ENCODE peak calls at places on chromosomes 16 and 17, in eight cellular contexts. M, N, Z, O, Y, P, Q and G are unnamed samples.

GRCh38 chr17:61495161-61495857 is 43.1 kb downstream of the TBX4 start:
- DNase-seq in M (no peak), N (no peak), Z (peak), O (peak), Y (peak), P (no peak), Q (no peak), G (no peak)

GRCh38 chr17:21243516-21244303 is 9.5 kb downstream of the NATD1 start:
- DNase-seq in M (no peak), N (no peak), Z (no peak), O (peak), Y (no peak), P (no peak), Q (no peak), G (no peak)

GRCh38 chr17:10107320-10108165 is 90.9 kb downstream of the GAS7 start:
- DNase-seq in M (no peak), N (no peak), Z (no peak), O (no peak), Y (no peak), P (peak), Q (peak), G (no peak)

GRCh38 chr17:50596191-50597037 is 35.9 kb downstream of the CACNA1G start:
- DNase-seq in M (no peak), N (no peak), Z (no peak), O (peak), Y (peak), P (no peak), Q (no peak), G (no peak)

GRCh38 chr17:39688945-39689344 is 1.1 kb upstream of the PGAP3 start:
- DNase-seq in M (no peak), N (no peak), Z (no peak), O (peak), Y (no peak), P (no peak), Q (peak), G (no peak)

GRCh38 chr17:33390479-33391027 is 97.5 kb upstream of the ASIC2 start:
- DNase-seq in M (no peak), N (peak), Z (no peak), O (no peak), Y (peak), P (no peak), Q (no peak), G (no peak)

GRCh38 chr17:48835971-48836370 is 5.1 kb downstream of the CALCOCO2 start:
- DNase-seq in M (peak), N (no peak), Z (peak), O (no peak), Y (no peak), P (no peak), Q (no peak), G (peak)

GRCh38 chr16:87939562-87940423 is 3.5 kb upstream of the CA5A start:
- DNase-seq in M (no peak), N (no peak), Z (no peak), O (no peak), Y (no peak), P (no peak), Q (no peak), G (no peak)

GRCh38 chr17:8204761-8205555 is 5.4 kb downstream of the AURKB start:
- DNase-seq in M (no peak), N (no peak), Z (no peak), O (no peak), Y (no peak), P (no peak), Q (peak), G (no peak)

GRCh38 chr17:81994593-81995462 is 17.4 kb downstream of the ASPSCR1 start:
- DNase-seq in M (peak), N (no peak), Z (no peak), O (no peak), Y (peak), P (no peak), Q (peak), G (no peak)

GRCh38 chr16:78792952-78793351 is 693.5 kb downstream of the WWOX start:
- DNase-seq in M (no peak), N (no peak), Z (no peak), O (no peak), Y (no peak), P (no peak), Q (no peak), G (no peak)

GRCh38 chr17:15124746-15125145 is 140.4 kb downstream of the PMP22 start:
- DNase-seq in M (no peak), N (no peak), Z (no peak), O (no peak), Y (no peak), P (no peak), Q (no peak), G (no peak)

GRCh38 chr16:20175358-20175757 is 101.7 kb upstream of the GPR139 start:
- DNase-seq in M (no peak), N (no peak), Z (no peak), O (no peak), Y (no peak), P (no peak), Q (no peak), G (no peak)

GRCh38 chr16:5056347-5056746 is 9.4 kb downstream of the C16orf89 start:
- DNase-seq in M (peak), N (peak), Z (no peak), O (peak), Y (peak), P (no peak), Q (no peak), G (no peak)
- TF ChIP-seq CTCF in M (peak), N (peak), Z (peak), O (peak), Y (peak), P (peak), Q (peak), G (peak)

GRCh38 chr16:25258856-25259179 is 1.2 kb upstream of the ZKSCAN2 start:
- DNase-seq in M (no peak), N (no peak), Z (no peak), O (peak), Y (no peak), P (no peak), Q (no peak), G (no peak)
- H3K4me3 ChIP-seq in M (peak), N (peak), Z (peak), O (peak), Y (peak), P (peak), Q (no peak), G (peak)

DNA sequence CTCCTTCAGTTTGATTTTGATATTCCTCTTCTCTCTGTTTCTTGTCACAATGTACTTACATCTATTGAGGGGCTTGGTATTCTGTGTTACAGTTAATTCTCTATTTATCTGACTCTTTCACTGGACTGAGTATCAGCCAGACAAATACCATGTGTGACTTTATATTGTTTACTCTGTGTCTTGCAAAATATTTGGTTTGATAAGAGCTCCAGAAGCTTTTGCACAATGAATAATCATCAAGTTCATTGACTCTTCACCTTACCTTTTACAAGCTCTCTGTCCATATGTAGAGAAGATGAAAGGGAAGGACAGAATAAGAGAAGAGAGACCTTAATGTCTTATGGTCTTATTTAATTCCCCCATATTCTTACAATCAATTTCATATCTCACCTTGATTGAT is 877.7 kb upstream of the CDH8 start:
- DNase-seq in M (no peak), N (no peak), Z (no peak), O (no peak), Y (no peak), P (no peak), Q (no peak), G (no peak)
- TF ChIP-seq CTCF in M (no peak), N (no peak), Z (no peak), O (no peak), Y (no peak), P (no peak), Q (no peak), G (no peak)

DNA sequence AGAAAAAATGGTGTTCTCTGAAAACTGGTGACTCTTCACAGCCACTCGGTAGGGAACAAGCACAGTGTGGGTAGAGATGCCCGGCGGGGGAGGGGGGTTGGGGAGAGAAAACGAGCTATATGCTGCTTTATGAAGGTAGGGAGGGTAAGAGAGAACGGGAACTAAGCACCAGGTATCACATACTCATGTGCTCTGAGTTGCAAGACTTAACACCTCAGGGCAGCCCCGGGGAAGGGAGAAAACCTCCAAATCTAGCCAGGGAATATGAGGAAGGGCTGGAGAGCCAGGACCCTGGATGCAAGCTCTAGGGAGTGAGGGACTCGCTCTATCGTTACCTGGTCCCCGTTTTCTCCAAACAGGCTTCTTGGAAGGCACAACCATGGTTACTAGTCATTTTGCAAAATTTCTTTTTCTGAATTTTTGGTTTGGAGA is 35.3 kb downstream of the HIC1 start:
- DNase-seq in M (no peak), N (no peak), Z (no peak), O (no peak), Y (no peak), P (no peak), Q (no peak), G (no peak)
- H3K4me3 ChIP-seq in M (no peak), N (no peak), Z (no peak), O (no peak), Y (no peak), P (peak), Q (no peak), G (no peak)

DNA sequence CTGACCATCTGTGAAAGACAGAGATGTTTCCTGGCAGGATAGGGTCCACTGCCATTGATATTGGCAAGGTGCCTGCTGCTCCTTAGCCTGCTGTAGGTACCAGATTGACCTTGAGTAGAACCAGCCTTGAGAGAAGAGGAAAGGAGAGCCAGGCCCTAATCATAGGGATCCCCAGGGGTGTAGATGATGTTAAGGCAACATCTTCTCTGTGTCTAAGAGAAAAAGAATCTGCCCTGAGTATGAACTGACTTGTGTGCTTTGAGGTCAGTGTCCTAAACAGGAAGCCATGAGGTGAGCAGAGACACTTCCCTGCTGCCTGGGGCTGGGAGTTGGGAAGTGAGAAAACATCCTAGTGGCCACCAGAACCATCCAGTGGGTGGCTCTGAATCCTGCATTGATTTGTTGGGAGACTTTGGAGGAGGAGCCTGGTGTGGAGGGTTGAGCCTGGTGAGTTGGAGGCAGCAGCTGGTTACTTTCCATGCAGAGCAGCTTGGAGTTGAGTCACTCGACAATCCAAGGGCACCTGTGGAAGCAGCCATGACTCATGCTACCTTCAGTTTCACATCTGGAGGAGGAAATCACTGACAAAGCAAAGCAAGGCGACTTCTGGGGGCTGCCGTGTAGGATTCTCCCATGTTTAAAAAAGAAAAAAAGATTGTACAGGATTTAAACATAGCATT is 47.8 kb downstream of the BMERB1 start:
- DNase-seq in M (peak), N (peak), Z (peak), O (peak), Y (peak), P (peak), Q (peak), G (peak)
- TF ChIP-seq CTCF in M (no peak), N (peak), Z (no peak), O (peak), Y (peak), P (peak), Q (no peak), G (no peak)